ENCODE peak calls at places on chromosomes 1 and 21, in four cellular contexts. N is epithelial cell of prostate, T is AG20443, Y is non-pigmented ciliary epithelial cell. L is an unnamed sample.

GRCh38 chr1:89986020-89986419 is 8.9 kb upstream of the ZNF326 start:
- DNase-seq in N (no peak), T (no peak), Y (no peak), L (no peak)

GRCh38 chr1:159510223-159510530 is 25.6 kb downstream of the OR10J5 start:
- DNase-seq in N (no peak), T (no peak), Y (no peak), L (no peak)

GRCh38 chr1:32733573-32734321 is 31.2 kb upstream of the SYNC start:
- DNase-seq in N (no peak), T (no peak), Y (no peak), L (no peak)

GRCh38 chr1:156444407-156445001 is 56.1 kb downstream of the MEF2D start:
- DNase-seq in N (no peak), T (no peak), Y (no peak), L (no peak)

GRCh38 chr1:237237721-237238120 is 195.7 kb downstream of the RYR2 start:
- DNase-seq in N (no peak), T (no peak), Y (no peak), L (no peak)

GRCh38 chr1:61337471-61337870 is 255.1 kb downstream of the NFIA start:
- DNase-seq in N (no peak), T (no peak), Y (no peak), L (peak)

GRCh38 chr1:199861020-199861795 is 166.3 kb upstream of the NR5A2 start:
- DNase-seq in N (no peak), T (no peak), Y (no peak), L (no peak)

GRCh38 chr1:208231929-208232360 is 12.2 kb downstream of the PLXNA2 start:
- DNase-seq in N (no peak), T (peak), Y (no peak), L (peak)

GRCh38 chr21:39051561-39051949 is 131.7 kb downstream of the PSMG1 start:
- DNase-seq in N (peak), T (peak), Y (no peak), L (peak)

GRCh38 chr1:166927701-166928100 is 47.6 kb downstream of the ILDR2 start:
- DNase-seq in N (no peak), T (no peak), Y (no peak), L (no peak)

GRCh38 chr1:9861371-9861770 is 37.6 kb upstream of the CLSTN1 start:
- DNase-seq in N (no peak), T (no peak), Y (no peak), L (no peak)

GRCh38 chr1:209652121-209652742 is at the start of gene LAMB3:
- DNase-seq in N (peak), T (no peak), Y (no peak), L (no peak)

GRCh38 chr1:67651031-67651430 is 34.0 kb upstream of the GADD45A start:
- DNase-seq in N (no peak), T (no peak), Y (no peak), L (no peak)

GRCh38 chr1:65393345-65393744 is 27.1 kb upstream of the LEPR start:
- DNase-seq in N (no peak), T (peak), Y (no peak), L (peak)

GRCh38 chr21:33458861-33459260 is 20.9 kb downstream of the TMEM50B start:
- DNase-seq in N (no peak), T (no peak), Y (no peak), L (no peak)

GRCh38 chr1:53583903-53584210 is 124.7 kb downstream of the DMRTB1 start:
- DNase-seq in N (no peak), T (no peak), Y (no peak), L (no peak)

GRCh38 chr1:115332813-115333608 is 5.0 kb downstream of the NGF start:
- DNase-seq in N (peak), T (peak), Y (no peak), L (peak)

GRCh38 chr1:25182629-25183028 is 49.7 kb downstream of the SYF2 start:
- DNase-seq in N (no peak), T (no peak), Y (peak), L (no peak)

GRCh38 chr1:24203404-24203803 is 16.3 kb upstream of the IFNLR1 start:
- DNase-seq in N (peak), T (no peak), Y (no peak), L (no peak)

GRCh38 chr1:24695202-24695974 is 49.9 kb upstream of the CLIC4 start:
- DNase-seq in N (no peak), T (no peak), Y (no peak), L (no peak)

GRCh38 chr1:1161683-1162079 is 12.0 kb upstream of the TTLL10 start:
- DNase-seq in N (no peak), T (no peak), Y (no peak), L (no peak)

GRCh38 chr1:204775546-204775945 is 90.0 kb upstream of the LRRN2 start:
- DNase-seq in N (no peak), T (no peak), Y (no peak), L (no peak)

GRCh38 chr1:231757759-231758158 is 131.2 kb downstream of the DISC1 start:
- DNase-seq in N (no peak), T (no peak), Y (no peak), L (no peak)

GRCh38 chr1:41870076-41870562 is 48.6 kb downstream of the HIVEP3 start:
- DNase-seq in N (no peak), T (peak), Y (no peak), L (no peak)

GRCh38 chr1:220696863-220697231 is 6.7 kb downstream of the C1orf115 start:
- DNase-seq in N (no peak), T (peak), Y (peak), L (peak)

GRCh38 chr1:19654386-19654785 is 10.3 kb downstream of the NBL1 start:
- DNase-seq in N (no peak), T (no peak), Y (no peak), L (no peak)

GRCh38 chr1:211343607-211344334 is 17.1 kb downstream of the TRAF5 start:
- DNase-seq in N (no peak), T (no peak), Y (no peak), L (no peak)

GRCh38 chr1:114124644-114125043 is 29.0 kb downstream of the SYT6 start:
- DNase-seq in N (no peak), T (no peak), Y (no peak), L (no peak)

GRCh38 chr1:117036018-117036421 is 24.1 kb upstream of the TTF2 start:
- DNase-seq in N (no peak), T (no peak), Y (no peak), L (no peak)

GRCh38 chr21:27168084-27168483 is 201.2 kb upstream of the ADAMTS5 start:
- DNase-seq in N (no peak), T (no peak), Y (no peak), L (peak)

GRCh38 chr1:93689521-93690223 is 8.0 kb upstream of the BCAR3 start:
- DNase-seq in N (no peak), T (no peak), Y (no peak), L (no peak)

GRCh38 chr1:86507935-86508582 is 38.8 kb upstream of the CLCA4 start:
- DNase-seq in N (no peak), T (peak), Y (no peak), L (peak)

GRCh38 chr1:9920606-9921005 is 10.5 kb upstream of the CTNNBIP1 start:
- DNase-seq in N (no peak), T (no peak), Y (no peak), L (no peak)

GRCh38 chr21:45319461-45320211 is 31.9 kb upstream of the POFUT2 start:
- DNase-seq in N (no peak), T (peak), Y (no peak), L (peak)

GRCh38 chr21:45506836-45507522 is 35.3 kb downstream of the SLC19A1 start:
- DNase-seq in N (no peak), T (no peak), Y (no peak), L (no peak)

GRCh38 chr1:22039594-22040347 is 12.7 kb upstream of the CDC42 start:
- DNase-seq in N (no peak), T (peak), Y (no peak), L (no peak)

GRCh38 chr1:119674835-119675289 is 26.8 kb upstream of the ZNF697 start:
- DNase-seq in N (peak), T (peak), Y (peak), L (peak)

GRCh38 chr1:28716336-28716735 is 20.4 kb upstream of the YTHDF2 start:
- DNase-seq in N (no peak), T (no peak), Y (no peak), L (no peak)

GRCh38 chr1:82775402-82776000 is 974.8 kb downstream of the ADGRL2 start:
- DNase-seq in N (no peak), T (peak), Y (no peak), L (no peak)